ENCODE peak calls at places on chromosomes 2 and 18, in ten cellular contexts. V is Peyer's patch, T is fibroblast of lung, H is endothelial cell of umbilical vein, P is HCT116, J is K562, E is PC-3, S is left lung, A is left ventricle myocardium inferior, W is psoas muscle. O is an unnamed sample.

GRCh38 chr2:152221870-152222269 is 46.3 kb upstream of the STAM2 start:
- DNase-seq in V (no peak), T (peak; percentile 82), H (peak; percentile 28), P (no peak), J (no peak), E (no peak), S (no peak), A (no peak), W (no peak), O (no peak)

GRCh38 chr18:23812566-23813440 is 123.5 kb downstream of the LAMA3 start:
- DNase-seq in V (no peak), T (peak; percentile 49), H (peak; percentile 58), P (peak; percentile 15), J (peak; percentile 12), E (peak; percentile 53), S (no peak), A (no peak), W (no peak), O (no peak)

GRCh38 chr2:27663160-27663462 is 303 bp downstream of the SUPT7L start:
- DNase-seq in V (no peak), T (no peak), H (no peak), P (no peak), J (no peak), E (no peak), S (peak; percentile 93), A (no peak), W (peak; percentile 78), O (no peak)

GRCh38 chr2:25032094-25032493 is 9.8 kb upstream of the EFR3B start:
- DNase-seq in V (no peak), T (no peak), H (no peak), P (no peak), J (no peak), E (no peak), S (no peak), A (no peak), W (no peak), O (no peak)

GRCh38 chr2:229825476-229825875 is 96.3 kb downstream of the TRIP12 start:
- DNase-seq in V (no peak), T (no peak), H (peak; percentile 30), P (no peak), J (no peak), E (no peak), S (no peak), A (no peak), W (no peak), O (no peak)

GRCh38 chr2:14752294-14752693 is 119.8 kb downstream of the LRATD1 start:
- DNase-seq in V (no peak), T (no peak), H (no peak), P (no peak), J (no peak), E (peak; percentile 63), S (no peak), A (no peak), W (no peak), O (no peak)

GRCh38 chr2:46254474-46254873 is 42.7 kb upstream of the EPAS1 start:
- DNase-seq in V (no peak), T (no peak), H (no peak), P (no peak), J (no peak), E (no peak), S (no peak), A (no peak), W (no peak), O (no peak)

GRCh38 chr18:42192251-42193248 is 237.5 kb downstream of the PIK3C3 start:
- DNase-seq in V (no peak), T (peak; percentile 1), H (no peak), P (no peak), J (no peak), E (peak; percentile 60), S (no peak), A (no peak), W (no peak), O (no peak)

GRCh38 chr2:3450385-3451031 is 68.8 kb downstream of the ADI1 start:
- DNase-seq in V (no peak), T (no peak), H (no peak), P (no peak), J (no peak), E (no peak), S (no peak), A (peak; percentile 55), W (no peak), O (no peak)

GRCh38 chr18:11839556-11839955 is 11.7 kb upstream of the CHMP1B start:
- DNase-seq in V (no peak), T (no peak), H (no peak), P (no peak), J (no peak), E (no peak), S (no peak), A (no peak), W (no peak), O (no peak)

GRCh38 chr18:50745946-50746345 is 73.9 kb downstream of the MRO start:
- DNase-seq in V (no peak), T (no peak), H (no peak), P (no peak), J (no peak), E (no peak), S (no peak), A (no peak), W (no peak), O (no peak)

GRCh38 chr2:231113489-231113888 is 11.4 kb downstream of the HTR2B start:
- DNase-seq in V (no peak), T (no peak), H (no peak), P (no peak), J (no peak), E (no peak), S (no peak), A (no peak), W (no peak), O (no peak)

GRCh38 chr2:106658616-106659015 is 171.5 kb downstream of the CD8B2 start:
- DNase-seq in V (no peak), T (no peak), H (no peak), P (no peak), J (no peak), E (no peak), S (no peak), A (no peak), W (no peak), O (no peak)

GRCh38 chr2:29166237-29166630 is 51.0 kb downstream of the CLIP4 start:
- DNase-seq in V (no peak), T (peak; percentile 38), H (no peak), P (no peak), J (no peak), E (peak; percentile 41), S (no peak), A (no peak), W (no peak), O (no peak)

GRCh38 chr18:49544362-49544761 is 17.5 kb upstream of the LIPG start:
- DNase-seq in V (no peak), T (no peak), H (no peak), P (no peak), J (no peak), E (no peak), S (no peak), A (no peak), W (no peak), O (no peak)

DNA sequence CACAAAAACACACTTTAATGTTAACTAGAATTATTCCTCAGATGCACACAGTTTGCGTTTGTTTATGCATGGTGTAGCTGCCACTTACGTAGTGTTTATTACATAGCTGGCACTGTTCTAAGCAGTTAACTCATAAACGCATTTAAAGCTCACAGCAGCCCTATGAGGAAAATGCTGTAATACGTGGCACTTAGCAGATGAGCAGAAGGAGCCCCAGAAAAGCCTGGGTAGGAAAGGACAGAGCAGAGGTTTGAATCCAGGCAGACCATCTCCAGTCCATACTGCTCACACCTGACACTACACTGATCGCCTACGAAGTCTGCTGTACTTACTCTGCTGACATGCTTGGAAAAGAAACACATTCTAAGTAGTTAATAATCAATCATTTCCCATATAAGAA is 66.6 kb downstream of the BCL2 start:
- DNase-seq in V (no peak), T (no peak), H (no peak), P (no peak), J (no peak), E (no peak), S (no peak), A (no peak), W (no peak), O (no peak)
- H3K4me1 ChIP-seq in V (peaks cover 11% of the 10 kb centered on the region), T (peaks cover 6% of the 10 kb centered on the region), H (no peaks in the 10 kb centered on the region), P (no peaks in the 10 kb centered on the region), J (no peaks in the 10 kb centered on the region), E (peaks cover 2% of the 10 kb centered on the region), S (no peaks in the 10 kb centered on the region), A (no peaks in the 10 kb centered on the region), W (peaks cover 29% of the 10 kb centered on the region), O (no peaks in the 10 kb centered on the region)

GRCh38 chr2:103986001-103986400 is 867.9 kb upstream of the POU3F3 start:
- DNase-seq in V (no peak), T (no peak), H (no peak), P (no peak), J (no peak), E (no peak), S (no peak), A (no peak), W (no peak), O (no peak)

DNA sequence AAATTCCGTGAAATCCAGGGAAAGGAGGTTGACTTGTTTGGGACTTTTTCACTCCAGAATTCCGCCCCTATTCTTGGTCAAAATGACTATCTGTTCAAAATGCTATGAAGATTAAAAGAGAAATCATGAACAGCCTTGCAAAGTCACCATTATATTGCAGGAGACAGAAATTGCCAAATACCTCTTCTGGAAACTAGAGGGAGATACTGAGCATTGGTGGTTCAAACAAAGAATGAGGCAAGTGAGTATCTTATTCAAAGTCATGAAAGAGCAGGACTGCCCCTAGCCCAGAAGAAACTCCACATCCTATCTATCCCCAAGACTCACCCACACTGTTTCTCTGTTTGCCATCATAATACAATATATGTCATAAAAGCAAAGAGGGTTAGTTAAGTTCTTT is 862.3 kb upstream of the POU3F3 start:
- DNase-seq in V (no peak), T (no peak), H (no peak), P (no peak), J (no peak), E (peak; percentile 6), S (no peak), A (no peak), W (no peak), O (no peak)
- TF ChIP-seq CTCF in V (no peak), T (no peak), H (no peak), P (no peak), J (no peak), E (peak; percentile 50), S (no peak), A (no peak), W (no peak), O (peak; percentile 40)

DNA sequence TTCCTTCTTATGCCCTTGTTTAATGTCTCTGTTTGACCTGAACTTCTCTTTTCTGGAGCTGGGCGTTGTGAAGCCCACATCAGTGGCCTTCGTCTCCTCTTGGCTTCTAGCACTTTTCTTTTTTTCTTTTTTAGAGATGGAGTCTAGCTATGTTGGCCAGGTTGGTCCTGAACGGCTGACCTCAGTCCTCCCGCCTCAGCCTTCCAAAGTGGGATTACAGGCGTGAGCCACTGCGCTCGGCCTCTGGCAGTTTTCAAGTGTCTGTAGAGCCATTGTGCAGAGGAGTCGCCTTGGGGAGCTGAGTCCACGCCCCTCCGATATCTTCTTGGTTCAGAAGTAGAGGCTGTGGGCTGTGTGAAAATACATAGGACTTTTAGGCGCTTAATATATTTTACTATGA is 36.5 kb downstream of the ZNF532 start:
- DNase-seq in V (peak; percentile 42), T (no peak), H (no peak), P (no peak), J (no peak), E (no peak), S (no peak), A (no peak), W (no peak), O (no peak)
- H3K36me3 ChIP-seq in V (no peaks in the 10 kb centered on the region), T (no peaks in the 10 kb centered on the region), H (peaks cover 3% of the 10 kb centered on the region), P (no peaks in the 10 kb centered on the region), J (no peaks in the 10 kb centered on the region), E (peaks cover 39% of the 10 kb centered on the region), S (peaks cover 14% of the 10 kb centered on the region), A (peaks cover 25% of the 10 kb centered on the region), W (peaks cover 7% of the 10 kb centered on the region), O (peaks cover 4% of the 10 kb centered on the region)

GRCh38 chr2:30691091-30691947 is 115.9 kb downstream of the CAPN13 start:
- DNase-seq in V (no peak), T (no peak), H (no peak), P (no peak), J (no peak), E (no peak), S (no peak), A (no peak), W (no peak), O (no peak)
- H3K4me1 ChIP-seq in V (no peaks in the 10 kb centered on the region), T (no peaks in the 10 kb centered on the region), H (no peaks in the 10 kb centered on the region), P (no peaks in the 10 kb centered on the region), J (no peaks in the 10 kb centered on the region), E (no peaks in the 10 kb centered on the region), S (no peaks in the 10 kb centered on the region), A (peaks cover 59% of the 10 kb centered on the region), W (peaks cover 40% of the 10 kb centered on the region), O (no peaks in the 10 kb centered on the region)